ENCODE peak calls at places on chromosomes 6 and 20, in six cellular contexts. P is fibroblast of pulmonary artery; F is effector CD4-positive, alpha-beta T cell; S is tibial nerve; Q is NCI-H2081; L is activated T-cell treated with anti-CD3 and anti-CD28 coated beads for 1 hour. Y is an unnamed sample.

GRCh38 chr6:69835414-69836179 is 30.8 kb upstream of the COL19A1 start:
- DNase-seq in F (no peak), Q (peak; percentile 46), P (peak; percentile 88), S (no peak), L (no peak), Y (peak; percentile 51)

GRCh38 chr6:34225551-34225950 is 11.1 kb upstream of the HMGA1 start:
- DNase-seq in P (no peak), F (no peak), Q (no peak), S (no peak), L (no peak), Y (no peak)

GRCh38 chr20:2010533-2010932 is 16.7 kb upstream of the PDYN start:
- DNase-seq in S (no peak), F (no peak), Q (no peak), P (no peak), L (no peak), Y (no peak)

GRCh38 chr6:156056085-156056484 is 600.4 kb upstream of the NOX3 start:
- DNase-seq in P (no peak), L (no peak), Q (no peak), S (no peak), F (no peak), Y (no peak)

GRCh38 chr20:12395404-12396159 is 477.9 kb downstream of the BTBD3 start:
- DNase-seq in S (no peak), P (no peak), Q (no peak), L (no peak), F (no peak), Y (no peak)

GRCh38 chr6:31143148-31143547 is 4.3 kb upstream of the PSORS1C2 start:
- DNase-seq in L (no peak), P (peak; percentile 90), F (no peak), Q (no peak), S (peak; percentile 31), Y (no peak)

GRCh38 chr20:22918286-22918983 is 116.7 kb upstream of the SSTR4 start:
- DNase-seq in S (no peak), P (peak; percentile 25), L (no peak), Q (peak; percentile 9), F (no peak), Y (peak; percentile 76)

GRCh38 chr6:82006027-82006738 is 241.4 kb downstream of the IBTK start:
- DNase-seq in L (no peak), P (peak; percentile 64), Q (peak; percentile 12), S (no peak), F (no peak), Y (peak; percentile 78)

GRCh38 chr6:44701637-44702101 is 314.2 kb downstream of the CDC5L start:
- DNase-seq in P (peak; percentile 42), Q (no peak), L (no peak), F (no peak), S (no peak), Y (no peak)

GRCh38 chr6:27834879-27835549 is 77.2 kb downstream of the OR2B2 start:
- DNase-seq in P (no peak), S (no peak), L (no peak), Q (no peak), F (no peak), Y (no peak)

GRCh38 chr6:163420315-163420667 is 5.8 kb downstream of the QKI start:
- DNase-seq in S (no peak), Q (no peak), L (no peak), P (no peak), F (no peak), Y (no peak)

GRCh38 chr6:52984247-52984646 is 10.8 kb downstream of the GSTA4 start:
- DNase-seq in Q (no peak), S (no peak), P (no peak), L (no peak), F (peak; percentile 7), Y (no peak)

GRCh38 chr20:19552144-19552895 is 205.7 kb upstream of the RIN2 start:
- DNase-seq in F (no peak), L (no peak), P (peak; percentile 9), Q (no peak), S (no peak), Y (no peak)

GRCh38 chr6:63523630-63524029 is 48.6 kb upstream of the LOC128125822 start:
- DNase-seq in Q (no peak), P (no peak), S (no peak), L (no peak), F (no peak), Y (no peak)

GRCh38 chr20:19735446-19735845 is 22.6 kb upstream of the RIN2 start:
- DNase-seq in F (no peak), Q (peak; percentile 77), S (peak; percentile 56), P (peak; percentile 92), L (no peak), Y (no peak)

GRCh38 chr6:129009856-129010255 is 126.9 kb downstream of the LAMA2 start:
- DNase-seq in F (no peak), L (no peak), S (no peak), Q (no peak), P (no peak), Y (no peak)

GRCh38 chr20:58709703-58710039 is 17.1 kb downstream of the NPEPL1 start:
- DNase-seq in S (no peak), F (no peak), Q (no peak), L (no peak), P (no peak), Y (no peak)

GRCh38 chr6:90184334-90185298 is 112.0 kb downstream of the BACH2 start:
- DNase-seq in Q (no peak), S (no peak), F (no peak), P (peak; percentile 14), L (no peak), Y (no peak)

GRCh38 chr6:31438677-31439076 is 35.3 kb downstream of the MICA start:
- DNase-seq in S (no peak), L (no peak), Q (no peak), P (no peak), F (no peak), Y (no peak)

GRCh38 chr6:34194770-34195169 is 41.9 kb upstream of the HMGA1 start:
- DNase-seq in Q (no peak), P (no peak), L (no peak), F (no peak), S (no peak), Y (no peak)

GRCh38 chr6:38034269-38034914 is 214.9 kb downstream of the ZFAND3 start:
- DNase-seq in P (peak; percentile 77), Q (peak; percentile 26), F (no peak), S (no peak), L (no peak), Y (no peak)

GRCh38 chr20:6705106-6705766 is 62.2 kb upstream of the BMP2 start:
- DNase-seq in P (no peak), Q (no peak), F (no peak), L (no peak), S (no peak), Y (no peak)

GRCh38 chr20:10040070-10040970 is 5.5 kb downstream of the ANKEF1 start:
- DNase-seq in F (no peak), Q (peak; percentile 24), P (peak; percentile 47), S (no peak), L (no peak), Y (no peak)

GRCh38 chr6:134347916-134348805 is 30.2 kb upstream of the SGK1 start:
- DNase-seq in S (peak; percentile 84), Q (no peak), L (no peak), F (no peak), P (peak; percentile 91), Y (no peak)

GRCh38 chr6:54068694-54069093 is 42.5 kb upstream of the MLIP start:
- DNase-seq in P (no peak), S (no peak), F (no peak), L (no peak), Q (no peak), Y (no peak)

GRCh38 chr6:2157441-2158127 is 87.8 kb downstream of the GMDS start:
- DNase-seq in L (no peak), S (no peak), F (no peak), Q (no peak), P (peak; percentile 88), Y (no peak)

GRCh38 chr20:49690899-49691620 is 22.6 kb downstream of the B4GALT5 start:
- DNase-seq in S (no peak), P (peak; percentile 72), L (no peak), F (no peak), Q (no peak), Y (no peak)

GRCh38 chr6:46102123-46102522 is 27.7 kb upstream of the ENPP4 start:
- DNase-seq in Q (no peak), S (no peak), L (no peak), P (no peak), F (no peak), Y (no peak)

GRCh38 chr6:44609051-44609612 is 221.6 kb downstream of the CDC5L start:
- DNase-seq in Q (no peak), F (no peak), L (no peak), P (no peak), S (no peak), Y (no peak)

GRCh38 chr6:37612475-37612874 is 85.2 kb downstream of the MDGA1 start:
- DNase-seq in F (no peak), S (no peak), Q (no peak), L (no peak), P (peak; percentile 10), Y (no peak)

GRCh38 chr6:1724616-1725015 is 114.9 kb downstream of the FOXC1 start:
- DNase-seq in Q (peak; percentile 45), L (no peak), F (no peak), S (no peak), P (no peak), Y (no peak)

GRCh38 chr20:9068232-9068781 is 580 bp upstream of the PLCB4 start:
- DNase-seq in L (no peak), F (no peak), S (no peak), P (no peak), Q (peak; percentile 79), Y (peak; percentile 77)

GRCh38 chr20:17610566-17611289 is 40.9 kb downstream of the DSTN start:
- DNase-seq in Q (no peak), F (peak; percentile 40), S (no peak), L (peak; percentile 45), P (no peak), Y (no peak)

GRCh38 chr6:116395647-116396046 is 24.9 kb downstream of the DSE start:
- DNase-seq in P (no peak), S (no peak), L (no peak), Q (no peak), F (no peak), Y (no peak)

GRCh38 chr6:145656128-145656527 is 79.2 kb downstream of the EPM2A start:
- DNase-seq in S (no peak), P (peak; percentile 24), Q (no peak), F (no peak), L (no peak), Y (no peak)

GRCh38 chr6:134675110-134676038 is 274.5 kb downstream of the ALDH8A1 start:
- DNase-seq in Q (peak; percentile 90), P (no peak), L (no peak), S (no peak), F (no peak), Y (peak; percentile 78)

Y was measured in NCI-H774.